ENCODE peak calls at places on chromosomes 2 and 18, in six cellular contexts. F is cardiac muscle cell; B is A172; N is amniotic stem cell; I is GM10248; C is NK-92 treated with Interleukin-12 subunit alpha and Interleukin-12 subunit beta, amount 100 ng/mL, for 24 hours. V is an unnamed sample.

GRCh38 chr18:9637036-9637767 is 22.8 kb upstream of the PPP4R1 start:
- DNase-seq in F (no peak), C (no peak), B (no peak), N (no peak), I (no peak), V (no peak)

GRCh38 chr2:231124833-231125232 is at the start of gene HTR2B:
- DNase-seq in I (no peak), F (peak; percentile 35), B (no peak), N (no peak), C (no peak), V (peak; percentile 48)

GRCh38 chr2:227513113-227513512 is 41.2 kb downstream of the AGFG1 start:
- DNase-seq in C (no peak), I (no peak), N (no peak), B (no peak), F (peak; percentile 31), V (no peak)

GRCh38 chr2:127128508-127128907 is 21.6 kb upstream of the BIN1 start:
- DNase-seq in F (peak; percentile 31), N (no peak), C (no peak), B (no peak), I (peak; percentile 59), V (peak; percentile 42)

GRCh38 chr2:119545076-119545475 is 827 bp downstream of the CFAP221 start:
- DNase-seq in B (no peak), N (no peak), I (no peak), C (no peak), F (no peak), V (no peak)

GRCh38 chr18:36075862-36076587 is 8.7 kb upstream of the RPRD1A start:
- DNase-seq in N (peak; percentile 31), I (no peak), F (no peak), B (peak; percentile 22), C (no peak), V (no peak)

GRCh38 chr2:28896906-28897305 is 2.4 kb downstream of the WDR43 start:
- DNase-seq in F (no peak), B (peak; percentile 44), C (no peak), N (peak; percentile 23), I (no peak), V (no peak)

GRCh38 chr18:79871481-79872091 is 73.8 kb downstream of the KCNG2 start:
- DNase-seq in N (no peak), F (no peak), C (no peak), I (no peak), B (no peak), V (no peak)

GRCh38 chr2:19504400-19505198 is 146.2 kb upstream of the OSR1 start:
- DNase-seq in N (no peak), F (no peak), C (no peak), I (no peak), B (no peak), V (no peak)

GRCh38 chr2:16266571-16266970 is 326.2 kb downstream of the MYCN start:
- DNase-seq in F (no peak), C (no peak), I (no peak), B (no peak), N (no peak), V (no peak)

GRCh38 chr18:12092398-12093229 is 1.0 kb upstream of the ANKRD62 start:
- DNase-seq in F (peak; percentile 48), I (peak; percentile 50), C (no peak), N (no peak), B (no peak), V (peak; percentile 42)

V was measured in HAP-1.